ENCODE peak calls at places on chromosomes 6 and 20, in four cellular contexts. One of them, this sample, is unnamed.

GRCh38 chr6:12033770-12034169 is 21.7 kb downstream of the HIVEP1 start:
- DNase-seq in gastrocnemius medialis: no peak
- DNase-seq in effector CD4-positive, alpha-beta T cell: no peak
- DNase-seq in WTC11: no peak
- DNase-seq in this sample: no peak

GRCh38 chr6:10800810-10801209 is 37.5 kb downstream of the MAK start:
- DNase-seq in gastrocnemius medialis: no peak
- DNase-seq in effector CD4-positive, alpha-beta T cell: no peak
- DNase-seq in WTC11: no peak
- DNase-seq in this sample: no peak

GRCh38 chr6:112037783-112038216 is 16.1 kb upstream of the CCN6 start:
- DNase-seq in gastrocnemius medialis: peak; percentile 64
- DNase-seq in effector CD4-positive, alpha-beta T cell: no peak
- DNase-seq in WTC11: no peak
- DNase-seq in this sample: no peak

GRCh38 chr20:46058656-46059281 is 29.8 kb downstream of the SLC12A5 start:
- DNase-seq in gastrocnemius medialis: no peak
- DNase-seq in effector CD4-positive, alpha-beta T cell: no peak
- DNase-seq in WTC11: peak; percentile 65
- DNase-seq in this sample: no peak

GRCh38 chr20:728022-728944 is 40.0 kb downstream of the SLC52A3 start:
- DNase-seq in gastrocnemius medialis: peak; percentile 5
- DNase-seq in effector CD4-positive, alpha-beta T cell: no peak
- DNase-seq in WTC11: peak; percentile 88
- DNase-seq in this sample: no peak

GRCh38 chr20:51910202-51911050 is 108.1 kb upstream of the SALL4 start:
- DNase-seq in gastrocnemius medialis: no peak
- DNase-seq in effector CD4-positive, alpha-beta T cell: no peak
- DNase-seq in WTC11: no peak
- DNase-seq in this sample: no peak

GRCh38 chr6:129105035-129105434 is 222.1 kb downstream of the LAMA2 start:
- DNase-seq in gastrocnemius medialis: no peak
- DNase-seq in effector CD4-positive, alpha-beta T cell: no peak
- DNase-seq in WTC11: no peak
- DNase-seq in this sample: no peak

GRCh38 chr6:132511159-132511835 is 1.6 kb downstream of the STX7 start:
- DNase-seq in gastrocnemius medialis: peak; percentile 17
- DNase-seq in effector CD4-positive, alpha-beta T cell: no peak
- DNase-seq in WTC11: no peak
- DNase-seq in this sample: no peak

GRCh38 chr20:44979090-44979621 is 12.8 kb downstream of the STK4 start:
- DNase-seq in gastrocnemius medialis: no peak
- DNase-seq in effector CD4-positive, alpha-beta T cell: peak; percentile 65
- DNase-seq in WTC11: no peak
- DNase-seq in this sample: peak; percentile 30

GRCh38 chr6:166908812-166909211 is 47.5 kb downstream of the RNASET2 start:
- DNase-seq in gastrocnemius medialis: no peak
- DNase-seq in effector CD4-positive, alpha-beta T cell: no peak
- DNase-seq in WTC11: no peak
- DNase-seq in this sample: no peak

GRCh38 chr6:34865107-34865506 is 22.7 kb downstream of the TAF11 start:
- DNase-seq in gastrocnemius medialis: no peak
- DNase-seq in effector CD4-positive, alpha-beta T cell: no peak
- DNase-seq in WTC11: no peak
- DNase-seq in this sample: no peak

GRCh38 chr6:163941471-163941980 is 527.0 kb downstream of the QKI start:
- DNase-seq in gastrocnemius medialis: no peak
- DNase-seq in effector CD4-positive, alpha-beta T cell: no peak
- DNase-seq in WTC11: no peak
- DNase-seq in this sample: no peak

GRCh38 chr6:136725124-136725523 is 67.2 kb downstream of the MAP3K5 start:
- DNase-seq in gastrocnemius medialis: no peak
- DNase-seq in effector CD4-positive, alpha-beta T cell: no peak
- DNase-seq in WTC11: no peak
- DNase-seq in this sample: no peak

GRCh38 chr20:1062334-1063015 is 55.9 kb upstream of the PSMF1 start:
- DNase-seq in gastrocnemius medialis: no peak
- DNase-seq in effector CD4-positive, alpha-beta T cell: no peak
- DNase-seq in WTC11: no peak
- DNase-seq in this sample: no peak

GRCh38 chr6:93222071-93222851 is 197.1 kb downstream of the EPHA7 start:
- DNase-seq in gastrocnemius medialis: no peak
- DNase-seq in effector CD4-positive, alpha-beta T cell: no peak
- DNase-seq in WTC11: no peak
- DNase-seq in this sample: no peak

GRCh38 chr6:112879920-112880413 is 532.8 kb downstream of the RFPL4B start:
- DNase-seq in gastrocnemius medialis: no peak
- DNase-seq in effector CD4-positive, alpha-beta T cell: peak; percentile 10
- DNase-seq in WTC11: peak; percentile 83
- DNase-seq in this sample: no peak

GRCh38 chr6:56232446-56232845 is 14.9 kb downstream of the COL21A1 start:
- DNase-seq in gastrocnemius medialis: no peak
- DNase-seq in effector CD4-positive, alpha-beta T cell: no peak
- DNase-seq in WTC11: no peak
- DNase-seq in this sample: no peak

GRCh38 chr6:169859401-169859977 is 108.1 kb downstream of the ERMARD start:
- DNase-seq in gastrocnemius medialis: no peak
- DNase-seq in effector CD4-positive, alpha-beta T cell: no peak
- DNase-seq in WTC11: no peak
- DNase-seq in this sample: no peak

GRCh38 chr6:12245360-12245759 is 44.8 kb upstream of the EDN1 start:
- DNase-seq in gastrocnemius medialis: no peak
- DNase-seq in effector CD4-positive, alpha-beta T cell: no peak
- DNase-seq in WTC11: no peak
- DNase-seq in this sample: no peak

GRCh38 chr6:149284904-149285303 is 32.6 kb upstream of the TAB2 start:
- DNase-seq in gastrocnemius medialis: no peak
- DNase-seq in effector CD4-positive, alpha-beta T cell: no peak
- DNase-seq in WTC11: no peak
- DNase-seq in this sample: no peak

GRCh38 chr6:144013486-144013909 is 5.4 kb upstream of the PLAGL1 start:
- DNase-seq in gastrocnemius medialis: peak; percentile 20
- DNase-seq in effector CD4-positive, alpha-beta T cell: peak; percentile 59
- DNase-seq in WTC11: peak; percentile 79
- DNase-seq in this sample: peak; percentile 31

GRCh38 chr6:111417181-111417585 is 65.8 kb downstream of the REV3L start:
- DNase-seq in gastrocnemius medialis: peak; percentile 27
- DNase-seq in effector CD4-positive, alpha-beta T cell: no peak
- DNase-seq in WTC11: no peak
- DNase-seq in this sample: no peak

GRCh38 chr6:14354919-14355572 is 237.5 kb downstream of the CD83 start:
- DNase-seq in gastrocnemius medialis: peak; percentile 6
- DNase-seq in effector CD4-positive, alpha-beta T cell: no peak
- DNase-seq in WTC11: no peak
- DNase-seq in this sample: no peak

This sample was measured in stimulated activated naive CD4-positive, alpha-beta T cell.